ENCODE peak calls at places on chromosomes 5 and 9, in seven cellular contexts. One of them, this sample, is unnamed. For H3K4me1, the result is how much of the 10 kb centered on the place peaks cover.

GRCh38 chr5:73374520-73375235 is 73.9 kb downstream of the FOXD1 start:
- DNase-seq in fibroblast of lung: peak
- DNase-seq in neural progenitor cell: no peak
- DNase-seq in stomach: no peak
- DNase-seq in mucosa of descending colon: no peak
- DNase-seq in psoas muscle: no peak
- DNase-seq in breast epithelium: no peak
- DNase-seq in this sample: no peak

GRCh38 chr5:138654281-138654867 is 79.2 kb upstream of the HSPA9 start:
- DNase-seq in fibroblast of lung: peak
- DNase-seq in neural progenitor cell: no peak
- DNase-seq in stomach: no peak
- DNase-seq in mucosa of descending colon: peak
- DNase-seq in psoas muscle: no peak
- DNase-seq in breast epithelium: no peak
- DNase-seq in this sample: peak

GRCh38 chr9:85013703-85014102 is 344.2 kb downstream of the NTRK2 start:
- DNase-seq in fibroblast of lung: peak
- DNase-seq in neural progenitor cell: no peak
- DNase-seq in stomach: no peak
- DNase-seq in mucosa of descending colon: no peak
- DNase-seq in psoas muscle: no peak
- DNase-seq in breast epithelium: no peak
- DNase-seq in this sample: no peak

GRCh38 chr9:117825609-117826347 is 121.6 kb downstream of the TLR4 start:
- DNase-seq in fibroblast of lung: no peak
- DNase-seq in neural progenitor cell: no peak
- DNase-seq in stomach: no peak
- DNase-seq in mucosa of descending colon: peak
- DNase-seq in psoas muscle: no peak
- DNase-seq in breast epithelium: no peak
- DNase-seq in this sample: no peak

GRCh38 chr5:121171834-121172233 is 679.8 kb upstream of the FTMT start:
- DNase-seq in fibroblast of lung: peak
- DNase-seq in neural progenitor cell: no peak
- DNase-seq in stomach: no peak
- DNase-seq in mucosa of descending colon: no peak
- DNase-seq in psoas muscle: no peak
- DNase-seq in breast epithelium: no peak
- DNase-seq in this sample: no peak

GRCh38 chr5:67188274-67188857 is 8.2 kb downstream of the CD180 start:
- DNase-seq in fibroblast of lung: no peak
- DNase-seq in neural progenitor cell: no peak
- DNase-seq in stomach: no peak
- DNase-seq in mucosa of descending colon: no peak
- DNase-seq in psoas muscle: no peak
- DNase-seq in breast epithelium: no peak
- DNase-seq in this sample: no peak

GRCh38 chr5:158753354-158753753 is 346.4 kb downstream of the EBF1 start:
- DNase-seq in fibroblast of lung: peak
- DNase-seq in neural progenitor cell: no peak
- DNase-seq in stomach: no peak
- DNase-seq in mucosa of descending colon: no peak
- DNase-seq in psoas muscle: no peak
- DNase-seq in breast epithelium: no peak
- DNase-seq in this sample: no peak

GRCh38 chr9:104911029-104911607 is 16.8 kb downstream of the ABCA1 start:
- DNase-seq in fibroblast of lung: peak
- DNase-seq in neural progenitor cell: no peak
- DNase-seq in stomach: no peak
- DNase-seq in mucosa of descending colon: no peak
- DNase-seq in psoas muscle: no peak
- DNase-seq in breast epithelium: no peak
- DNase-seq in this sample: peak

GRCh38 chr5:68320094-68320986 is 104.8 kb downstream of the PIK3R1 start:
- DNase-seq in fibroblast of lung: no peak
- DNase-seq in neural progenitor cell: no peak
- DNase-seq in stomach: peak
- DNase-seq in mucosa of descending colon: peak
- DNase-seq in psoas muscle: no peak
- DNase-seq in breast epithelium: no peak
- DNase-seq in this sample: no peak

GRCh38 chr5:149935431-149935901 is 9.1 kb downstream of the PDE6A start:
- DNase-seq in fibroblast of lung: no peak
- DNase-seq in neural progenitor cell: no peak
- DNase-seq in stomach: no peak
- DNase-seq in mucosa of descending colon: no peak
- DNase-seq in psoas muscle: no peak
- DNase-seq in breast epithelium: no peak
- DNase-seq in this sample: no peak

GRCh38 chr5:149930060-149930753 is 14.4 kb downstream of the PDE6A start:
- DNase-seq in fibroblast of lung: no peak
- DNase-seq in neural progenitor cell: no peak
- DNase-seq in stomach: no peak
- DNase-seq in mucosa of descending colon: no peak
- DNase-seq in psoas muscle: no peak
- DNase-seq in breast epithelium: no peak
- DNase-seq in this sample: no peak

GRCh38 chr5:149931992-149932436 is 12.6 kb downstream of the PDE6A start:
- DNase-seq in fibroblast of lung: no peak
- DNase-seq in neural progenitor cell: no peak
- DNase-seq in stomach: no peak
- DNase-seq in mucosa of descending colon: no peak
- DNase-seq in psoas muscle: no peak
- DNase-seq in breast epithelium: no peak
- DNase-seq in this sample: no peak

GRCh38 chr5:149932445-149933350 is 11.9 kb downstream of the PDE6A start:
- DNase-seq in fibroblast of lung: no peak
- DNase-seq in neural progenitor cell: peak
- DNase-seq in stomach: peak
- DNase-seq in mucosa of descending colon: no peak
- DNase-seq in psoas muscle: peak
- DNase-seq in breast epithelium: no peak
- DNase-seq in this sample: peak

GRCh38 chr5:149930754-149931574 is 13.6 kb downstream of the PDE6A start:
- DNase-seq in fibroblast of lung: no peak
- DNase-seq in neural progenitor cell: no peak
- DNase-seq in stomach: no peak
- DNase-seq in mucosa of descending colon: no peak
- DNase-seq in psoas muscle: no peak
- DNase-seq in breast epithelium: no peak
- DNase-seq in this sample: no peak
- H3K4me3 ChIP-seq in fibroblast of lung: peak
- H3K4me3 ChIP-seq in neural progenitor cell: no peak
- H3K4me3 ChIP-seq in stomach: no peak
- H3K4me3 ChIP-seq in mucosa of descending colon: no peak
- H3K4me3 ChIP-seq in psoas muscle: peak
- H3K4me3 ChIP-seq in breast epithelium: no peak
- H3K4me3 ChIP-seq in this sample: no peak

GRCh38 chr9:89462817-89463216 is 35.1 kb downstream of the SEMA4D start:
- DNase-seq in fibroblast of lung: no peak
- DNase-seq in neural progenitor cell: no peak
- DNase-seq in stomach: no peak
- DNase-seq in mucosa of descending colon: no peak
- DNase-seq in psoas muscle: no peak
- DNase-seq in breast epithelium: no peak
- DNase-seq in this sample: no peak

GRCh38 chr9:89463986-89464901 is 33.7 kb downstream of the SEMA4D start:
- DNase-seq in fibroblast of lung: no peak
- DNase-seq in neural progenitor cell: no peak
- DNase-seq in stomach: peak
- DNase-seq in mucosa of descending colon: peak
- DNase-seq in psoas muscle: no peak
- DNase-seq in breast epithelium: no peak
- DNase-seq in this sample: no peak

GRCh38 chr9:89466451-89467277 is 31.2 kb downstream of the SEMA4D start:
- DNase-seq in fibroblast of lung: no peak
- DNase-seq in neural progenitor cell: no peak
- DNase-seq in stomach: no peak
- DNase-seq in mucosa of descending colon: no peak
- DNase-seq in psoas muscle: no peak
- DNase-seq in breast epithelium: no peak
- DNase-seq in this sample: no peak

GRCh38 chr9:89465726-89466308 is 32.1 kb downstream of the SEMA4D start:
- DNase-seq in fibroblast of lung: no peak
- DNase-seq in neural progenitor cell: no peak
- DNase-seq in stomach: no peak
- DNase-seq in mucosa of descending colon: no peak
- DNase-seq in psoas muscle: no peak
- DNase-seq in breast epithelium: no peak
- DNase-seq in this sample: no peak

GRCh38 chr9:89464991-89465390 is 32.9 kb downstream of the SEMA4D start:
- DNase-seq in fibroblast of lung: no peak
- DNase-seq in neural progenitor cell: no peak
- DNase-seq in stomach: no peak
- DNase-seq in mucosa of descending colon: no peak
- DNase-seq in psoas muscle: no peak
- DNase-seq in breast epithelium: no peak
- DNase-seq in this sample: no peak
- H3K4me1 ChIP-seq in fibroblast of lung: under half
- H3K4me1 ChIP-seq in neural progenitor cell: under half
- H3K4me1 ChIP-seq in stomach: under half
- H3K4me1 ChIP-seq in mucosa of descending colon: under half
- H3K4me1 ChIP-seq in psoas muscle: half or more
- H3K4me1 ChIP-seq in breast epithelium: under half
- H3K4me1 ChIP-seq in this sample: under half

GRCh38 chr9:22159590-22159989 is 150.5 kb upstream of the CDKN2B start:
- DNase-seq in fibroblast of lung: no peak
- DNase-seq in neural progenitor cell: no peak
- DNase-seq in stomach: no peak
- DNase-seq in mucosa of descending colon: no peak
- DNase-seq in psoas muscle: no peak
- DNase-seq in breast epithelium: no peak
- DNase-seq in this sample: no peak
- H3K4me3 ChIP-seq in fibroblast of lung: no peak
- H3K4me3 ChIP-seq in neural progenitor cell: no peak
- H3K4me3 ChIP-seq in stomach: no peak
- H3K4me3 ChIP-seq in mucosa of descending colon: no peak
- H3K4me3 ChIP-seq in psoas muscle: no peak
- H3K4me3 ChIP-seq in breast epithelium: no peak
- H3K4me3 ChIP-seq in this sample: no peak

GRCh38 chr5:42492978-42493377 is 69.7 kb downstream of the GHR start:
- DNase-seq in fibroblast of lung: no peak
- DNase-seq in neural progenitor cell: no peak
- DNase-seq in stomach: no peak
- DNase-seq in mucosa of descending colon: no peak
- DNase-seq in psoas muscle: no peak
- DNase-seq in breast epithelium: no peak
- DNase-seq in this sample: no peak

GRCh38 chr5:42490836-42491235 is 67.6 kb downstream of the GHR start:
- DNase-seq in fibroblast of lung: no peak
- DNase-seq in neural progenitor cell: no peak
- DNase-seq in stomach: no peak
- DNase-seq in mucosa of descending colon: no peak
- DNase-seq in psoas muscle: no peak
- DNase-seq in breast epithelium: no peak
- DNase-seq in this sample: no peak

GRCh38 chr5:42487821-42488220 is 64.6 kb downstream of the GHR start:
- DNase-seq in fibroblast of lung: no peak
- DNase-seq in neural progenitor cell: no peak
- DNase-seq in stomach: no peak
- DNase-seq in mucosa of descending colon: no peak
- DNase-seq in psoas muscle: no peak
- DNase-seq in breast epithelium: no peak
- DNase-seq in this sample: no peak

GRCh38 chr5:42494414-42494813 is 71.2 kb downstream of the GHR start:
- DNase-seq in fibroblast of lung: peak
- DNase-seq in neural progenitor cell: no peak
- DNase-seq in stomach: no peak
- DNase-seq in mucosa of descending colon: no peak
- DNase-seq in psoas muscle: no peak
- DNase-seq in breast epithelium: no peak
- DNase-seq in this sample: no peak

DNA sequence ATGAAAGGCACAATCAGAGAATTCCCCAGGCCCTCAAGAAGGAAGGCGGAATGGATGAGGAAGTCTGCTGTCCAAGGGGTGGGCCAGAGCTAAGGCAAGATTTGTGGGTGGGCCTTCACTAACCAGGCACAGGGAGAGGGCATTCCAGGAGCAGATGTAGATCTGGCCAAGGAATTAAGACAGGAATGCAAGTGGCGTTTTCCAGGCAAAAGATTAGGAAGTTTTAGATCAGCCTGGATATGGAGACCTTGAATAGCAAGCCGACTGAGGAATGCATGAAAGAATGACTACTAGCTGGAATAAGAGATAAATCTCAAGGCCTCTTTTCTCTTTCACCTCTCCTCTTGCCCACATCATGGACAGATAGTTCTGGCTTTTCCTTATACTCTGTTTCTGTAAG is 68.5 kb downstream of the GHR start:
- DNase-seq in fibroblast of lung: peak
- DNase-seq in neural progenitor cell: peak
- DNase-seq in stomach: no peak
- DNase-seq in mucosa of descending colon: no peak
- DNase-seq in psoas muscle: no peak
- DNase-seq in breast epithelium: no peak
- DNase-seq in this sample: peak
- H3K4me1 ChIP-seq in fibroblast of lung: under half
- H3K4me1 ChIP-seq in neural progenitor cell: under half
- H3K4me1 ChIP-seq in stomach: under half
- H3K4me1 ChIP-seq in mucosa of descending colon: under half
- H3K4me1 ChIP-seq in psoas muscle: half or more
- H3K4me1 ChIP-seq in breast epithelium: under half
- H3K4me1 ChIP-seq in this sample: under half

GRCh38 chr9:5815421-5815820 is 17.5 kb downstream of the ERMP1 start:
- DNase-seq in fibroblast of lung: no peak
- DNase-seq in neural progenitor cell: no peak
- DNase-seq in stomach: no peak
- DNase-seq in mucosa of descending colon: no peak
- DNase-seq in psoas muscle: no peak
- DNase-seq in breast epithelium: no peak
- DNase-seq in this sample: no peak
- H3K4me3 ChIP-seq in fibroblast of lung: no peak
- H3K4me3 ChIP-seq in neural progenitor cell: no peak
- H3K4me3 ChIP-seq in stomach: no peak
- H3K4me3 ChIP-seq in mucosa of descending colon: no peak
- H3K4me3 ChIP-seq in psoas muscle: no peak
- H3K4me3 ChIP-seq in breast epithelium: no peak
- H3K4me3 ChIP-seq in this sample: no peak